ENCODE peak calls at places on chromosomes 5 and 9, in five cellular contexts. L, Q, J, P and S are unnamed samples.

GRCh38 chr5:75037106-75037505 is 15.3 kb downstream of the GCNT4 start:
- DNase-seq in L (no peak), Q (no peak), J (peak), P (peak), S (peak)

GRCh38 chr9:125241863-125242739 is 958 bp upstream of the HSPA5 start:
- DNase-seq in L (peak), Q (peak), J (peak), P (no peak), S (no peak)

GRCh38 chr5:116013207-116013777 is 19.0 kb upstream of the ARL14EPL start:
- DNase-seq in L (no peak), Q (no peak), J (no peak), P (no peak), S (no peak)

GRCh38 chr5:42021119-42021518 is 96.0 kb downstream of the FBXO4 start:
- DNase-seq in L (no peak), Q (no peak), J (no peak), P (no peak), S (no peak)

GRCh38 chr5:90477816-90478215 is 3.2 kb downstream of the POLR3G start:
- DNase-seq in L (no peak), Q (no peak), J (no peak), P (no peak), S (no peak)

GRCh38 chr5:64784451-64785025 is 15.8 kb downstream of the CWC27 start:
- DNase-seq in L (peak), Q (peak), J (peak), P (peak), S (no peak)

GRCh38 chr5:44911501-44911900 is 102.8 kb downstream of the MRPS30 start:
- DNase-seq in L (no peak), Q (no peak), J (no peak), P (no peak), S (no peak)

GRCh38 chr9:16241231-16241630 is 629.2 kb downstream of the BNC2 start:
- DNase-seq in L (no peak), Q (no peak), J (no peak), P (no peak), S (peak)

GRCh38 chr5:169686137-169686536 is 49.1 kb downstream of the DOCK2 start:
- DNase-seq in L (no peak), Q (no peak), J (no peak), P (no peak), S (peak)

GRCh38 chr5:108681079-108681921 is 66.4 kb upstream of the FER start:
- DNase-seq in L (no peak), Q (no peak), J (peak), P (peak), S (peak)

GRCh38 chr9:72579880-72580570 is 58.6 kb downstream of the TMC1 start:
- DNase-seq in L (no peak), Q (no peak), J (no peak), P (no peak), S (no peak)

GRCh38 chr5:160339406-160340140 is 27.2 kb upstream of the CCNJL start:
- DNase-seq in L (no peak), Q (no peak), J (peak), P (no peak), S (no peak)

GRCh38 chr5:131226899-131227298 is 37.0 kb upstream of the CDC42SE2 start:
- DNase-seq in L (no peak), Q (no peak), J (no peak), P (no peak), S (no peak)

GRCh38 chr5:139749242-139749641 is 46.4 kb upstream of the PSD2 start:
- DNase-seq in L (no peak), Q (no peak), J (no peak), P (no peak), S (no peak)

GRCh38 chr5:139186752-139187326 is 11.3 kb downstream of the SIL1 start:
- DNase-seq in L (no peak), Q (no peak), J (no peak), P (no peak), S (no peak)

GRCh38 chr9:123686849-123687233 is 243.1 kb downstream of the DENND1A start:
- DNase-seq in L (no peak), Q (no peak), J (no peak), P (no peak), S (no peak)

GRCh38 chr5:143781993-143782520 is 29.9 kb upstream of the HMHB1 start:
- DNase-seq in L (no peak), Q (no peak), J (no peak), P (peak), S (no peak)

GRCh38 chr5:107580902-107581823 is 89.6 kb downstream of the EFNA5 start:
- DNase-seq in L (no peak), Q (no peak), J (no peak), P (no peak), S (no peak)

GRCh38 chr9:113220467-113221002 is 542 bp downstream of the FKBP15 start:
- DNase-seq in L (no peak), Q (no peak), J (no peak), P (no peak), S (no peak)

GRCh38 chr5:79849486-79850315 is 141.4 kb downstream of the MTX3 start:
- DNase-seq in L (no peak), Q (no peak), J (no peak), P (no peak), S (no peak)

GRCh38 chr9:97615439-97616072 is 17.6 kb downstream of the TSTD2 start:
- DNase-seq in L (peak), Q (no peak), J (peak), P (peak), S (peak)

GRCh38 chr9:125594211-125594610 is 112.8 kb downstream of the MAPKAP1 start:
- DNase-seq in L (no peak), Q (no peak), J (no peak), P (no peak), S (no peak)

GRCh38 chr5:43156388-43156787 is 35.6 kb upstream of the NIM1K start:
- DNase-seq in L (no peak), Q (no peak), J (no peak), P (no peak), S (no peak)

GRCh38 chr9:120235081-120235480 is 344.9 kb downstream of the CDK5RAP2 start:
- DNase-seq in L (no peak), Q (no peak), J (no peak), P (no peak), S (no peak)

GRCh38 chr5:150570333-150570732 is 62.4 kb downstream of the NDST1 start:
- DNase-seq in L (no peak), Q (no peak), J (no peak), P (no peak), S (no peak)

GRCh38 chr5:116738270-116738947 is 163.8 kb upstream of the SEMA6A start:
- DNase-seq in L (no peak), Q (no peak), J (no peak), P (no peak), S (no peak)

GRCh38 chr9:134328841-134329575 is 2.8 kb downstream of the RXRA start:
- DNase-seq in L (peak), Q (no peak), J (peak), P (no peak), S (no peak)
- TF ChIP-seq POLR2A in L (no peak), Q (no peak), J (peak), P (no peak), S (no peak)

DNA sequence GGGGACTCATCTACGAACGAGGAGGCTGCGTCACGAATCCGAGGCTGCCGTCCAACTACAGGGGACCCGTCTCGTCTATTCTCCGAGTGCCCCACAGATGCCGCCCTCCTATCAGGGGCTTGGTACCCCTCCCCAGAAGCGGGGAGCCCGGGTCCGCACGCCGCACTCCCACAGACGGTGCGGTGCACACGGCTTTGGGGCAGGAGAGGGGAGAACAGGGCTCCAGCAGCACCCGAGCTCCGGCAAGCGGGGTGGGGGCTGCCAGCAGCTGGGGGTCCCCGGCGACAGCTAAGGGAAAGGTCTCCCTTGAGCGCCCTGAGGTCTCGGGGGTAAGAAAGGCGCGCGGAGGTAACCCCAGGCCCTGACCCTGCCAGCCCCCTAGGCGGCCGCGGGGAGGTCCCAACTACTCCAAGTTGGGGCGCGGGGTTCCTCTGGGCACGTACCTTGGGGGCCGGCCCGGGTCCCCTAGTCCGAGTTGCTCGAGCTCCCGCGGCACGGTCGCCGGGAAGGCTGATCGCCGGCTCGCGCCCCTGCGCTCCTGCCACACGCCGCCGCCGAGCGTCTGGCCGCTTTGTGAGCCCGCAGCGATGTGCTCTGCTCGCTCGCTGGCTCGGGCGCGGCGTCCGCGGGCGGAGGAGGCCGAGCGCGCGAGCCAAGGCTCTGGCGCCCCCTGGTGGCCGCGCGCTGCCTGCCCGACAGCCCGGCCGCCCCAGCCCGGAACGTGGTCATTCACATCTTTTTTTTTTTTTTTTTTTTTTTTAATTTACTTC is at the start of gene SPOCK1:
- DNase-seq in L (peak), Q (peak), J (peak), P (peak), S (peak)
- TF ChIP-seq POLR2A in L (no peak), Q (no peak), J (peak), P (no peak), S (no peak)

GRCh38 chr5:132776077-132776931 is 735 bp downstream of the SEPTIN8 start:
- DNase-seq in L (peak), Q (no peak), J (peak), P (peak), S (no peak)
- TF ChIP-seq POLR2A in L (no peak), Q (no peak), J (no peak), P (no peak), S (no peak)

GRCh38 chr9:121635300-121635699 is 16.1 kb upstream of the DAB2IP start:
- DNase-seq in L (no peak), Q (no peak), J (no peak), P (no peak), S (no peak)

GRCh38 chr9:121634800-121635261 is 16.6 kb upstream of the DAB2IP start:
- DNase-seq in L (no peak), Q (no peak), J (no peak), P (peak), S (no peak)

GRCh38 chr9:121633144-121633714 is 18.2 kb upstream of the DAB2IP start:
- DNase-seq in L (no peak), Q (no peak), J (no peak), P (no peak), S (no peak)

GRCh38 chr9:121633736-121634135 is 17.7 kb upstream of the DAB2IP start:
- DNase-seq in L (no peak), Q (no peak), J (no peak), P (no peak), S (no peak)

DNA sequence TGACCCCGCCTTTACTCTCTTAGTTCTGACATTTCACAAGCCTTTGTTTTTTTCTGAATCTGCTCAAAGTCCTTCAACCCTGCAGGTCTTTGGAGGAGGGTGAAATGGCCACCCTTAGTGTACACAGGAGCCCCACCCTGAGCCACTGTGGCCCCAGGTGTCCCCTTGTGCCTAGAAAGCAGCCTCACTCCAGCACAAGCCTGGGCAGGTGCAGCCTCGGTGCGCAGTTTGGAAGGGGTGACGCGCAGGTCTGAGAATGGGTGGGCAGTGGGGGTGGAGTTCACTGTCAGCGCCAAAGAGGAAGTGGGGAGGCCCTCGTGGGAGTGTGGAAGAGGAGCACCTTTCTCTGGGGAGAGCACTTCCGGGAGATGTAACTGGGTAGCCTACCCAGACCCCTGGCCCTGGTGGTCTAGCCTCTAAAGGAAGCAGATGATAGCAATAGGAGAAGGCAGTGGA is 17.1 kb upstream of the DAB2IP start:
- DNase-seq in L (no peak), Q (no peak), J (no peak), P (peak), S (no peak)
- TF ChIP-seq POLR2A in L (no peak), Q (no peak), J (no peak), P (no peak), S (no peak)

DNA sequence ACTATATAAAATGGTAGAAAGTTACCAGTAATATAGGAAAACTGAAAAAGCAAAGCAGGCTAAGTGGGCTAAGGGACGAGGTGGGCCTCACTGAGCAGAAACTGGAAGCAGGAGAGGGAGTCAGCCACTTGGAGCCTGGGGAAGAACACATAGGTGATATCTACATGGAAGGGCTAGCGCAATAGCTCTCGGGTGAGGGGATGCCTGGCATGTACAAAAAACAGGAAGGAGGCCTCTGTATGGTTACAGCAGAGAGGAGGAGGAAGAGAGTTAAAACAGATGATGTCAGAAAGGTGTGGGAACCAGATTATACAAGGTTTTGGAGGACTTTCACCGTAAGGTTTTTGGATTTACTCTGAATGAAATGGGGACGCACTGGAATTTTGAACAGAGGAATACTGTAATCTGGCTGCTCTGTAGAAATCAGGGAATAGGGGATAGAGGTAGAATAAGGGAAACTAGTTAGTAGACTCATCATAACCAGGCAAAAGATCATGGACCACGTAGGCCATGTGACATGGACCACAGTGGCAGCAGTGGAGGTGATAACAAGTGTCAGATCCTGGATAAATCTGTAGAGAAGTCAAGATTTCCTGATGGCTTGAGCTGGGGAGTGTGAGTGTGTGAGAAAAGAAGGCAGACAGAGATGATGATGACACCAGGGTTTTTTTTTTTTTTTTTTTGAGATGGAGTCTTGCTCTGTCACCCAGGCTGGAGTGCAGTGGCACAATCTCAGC is 52.6 kb downstream of the FNBP1 start:
- DNase-seq in L (no peak), Q (no peak), J (no peak), P (peak), S (no peak)
- TF ChIP-seq POLR2A in L (no peak), Q (peak), J (no peak), P (no peak), S (no peak)